ENCODE peak calls at places on chromosomes 5 and 9, in seven cellular contexts. E is body of pancreas, P is GM23338, I is endodermal cell, T is stomach, O is dorsolateral prefrontal cortex, V is HCT116. W is an unnamed sample. For H3K27me3, the result is how much of the 10 kb centered on the place peaks cover.

GRCh38 chr5:149062371-149063016 is 368 bp downstream of the SH3TC2 start:
- DNase-seq in V (peak), P (no peak), O (no peak), E (no peak), I (peak), T (no peak), W (no peak)

GRCh38 chr5:6510132-6510531 is 61.5 kb downstream of the UBE2QL1 start:
- DNase-seq in E (no peak), I (peak), T (no peak), O (no peak), V (no peak), P (no peak), W (no peak)

GRCh38 chr9:93808115-93809029 is 146.8 kb downstream of the BARX1 start:
- DNase-seq in P (no peak), O (no peak), T (no peak), E (no peak), I (no peak), V (no peak), W (no peak)

GRCh38 chr9:134778841-134779411 is 101.7 kb upstream of the FCN2 start:
- DNase-seq in O (no peak), V (peak), I (peak), T (peak), E (peak), P (peak), W (peak)

GRCh38 chr9:5569357-5569756 is 59.0 kb downstream of the PDCD1LG2 start:
- DNase-seq in T (no peak), V (no peak), E (no peak), P (no peak), O (no peak), I (no peak), W (no peak)

GRCh38 chr9:16266648-16267276 is 603.7 kb downstream of the BNC2 start:
- DNase-seq in P (peak), V (no peak), E (no peak), T (no peak), I (peak), O (no peak), W (no peak)

GRCh38 chr9:110479481-110479880 is 100.1 kb downstream of the SVEP1 start:
- DNase-seq in T (no peak), P (no peak), V (no peak), O (no peak), E (no peak), I (no peak), W (no peak)

GRCh38 chr5:81212211-81212687 is 20.9 kb upstream of the CKMT2 start:
- DNase-seq in T (peak), P (no peak), V (no peak), O (no peak), E (peak), I (no peak), W (no peak)

GRCh38 chr9:137813651-137814415 is 63.7 kb upstream of the CACNA1B start:
- DNase-seq in P (no peak), V (no peak), I (no peak), O (no peak), T (no peak), E (no peak), W (no peak)

GRCh38 chr5:181232593-181232992 is 9.5 kb downstream of the TRIM41 start:
- DNase-seq in T (no peak), P (no peak), I (no peak), E (no peak), O (no peak), V (no peak), W (no peak)

GRCh38 chr5:1668141-1668721 is 131.4 kb downstream of the MRPL36 start:
- DNase-seq in I (peak), V (no peak), T (no peak), E (peak), P (peak), O (peak), W (peak)

GRCh38 chr5:152584103-152584502 is 179.0 kb upstream of the NMUR2 start:
- DNase-seq in I (no peak), V (no peak), O (peak), E (no peak), T (no peak), P (no peak), W (no peak)

GRCh38 chr9:75235632-75236031 is 147.3 kb downstream of the OSTF1 start:
- DNase-seq in P (peak), O (no peak), T (peak), I (no peak), V (no peak), E (peak), W (no peak)

GRCh38 chr5:10590226-10591047 is 26.6 kb downstream of the ANKRD33B start:
- DNase-seq in V (no peak), I (peak), E (no peak), O (peak), T (no peak), P (peak), W (no peak)

GRCh38 chr5:79346420-79346824 is 110.5 kb downstream of the JMY start:
- DNase-seq in E (no peak), P (no peak), I (no peak), T (no peak), V (peak), O (no peak), W (no peak)

GRCh38 chr5:176157656-176158055 is 80.6 kb upstream of the SIMC1 start:
- DNase-seq in P (no peak), I (no peak), O (no peak), T (no peak), E (no peak), V (no peak), W (no peak)

GRCh38 chr5:154712518-154713437 is 42.4 kb upstream of the LARP1 start:
- DNase-seq in V (peak), I (peak), O (no peak), T (peak), P (peak), E (peak), W (no peak)

GRCh38 chr9:133333566-133333965 is 2.4 kb downstream of the SURF6 start:
- DNase-seq in O (no peak), T (no peak), I (no peak), V (no peak), E (no peak), P (no peak), W (no peak)

GRCh38 chr5:149748471-149749094 is 18.5 kb downstream of the PPARGC1B start:
- DNase-seq in T (no peak), V (no peak), P (no peak), E (no peak), I (no peak), O (no peak), W (no peak)

GRCh38 chr9:29211681-29212589 is 1638.7 kb upstream of the C9orf72 start:
- DNase-seq in P (peak), T (peak), V (no peak), E (peak), O (no peak), I (peak), W (peak)

GRCh38 chr9:92961627-92962302 is 14.4 kb downstream of the FGD3 start:
- DNase-seq in V (no peak), O (no peak), I (peak), E (no peak), P (no peak), T (peak), W (no peak)

GRCh38 chr5:96425436-96425835 is 7.6 kb downstream of the PCSK1 start:
- DNase-seq in P (no peak), O (no peak), E (no peak), T (no peak), I (no peak), V (no peak), W (no peak)

GRCh38 chr5:34609951-34610431 is 46.1 kb upstream of the RAI14 start:
- DNase-seq in T (no peak), V (no peak), I (peak), O (no peak), P (peak), E (no peak), W (no peak)

GRCh38 chr9:123787411-123787810 is 142.5 kb downstream of the DENND1A start:
- DNase-seq in P (no peak), I (no peak), T (no peak), O (no peak), E (no peak), V (no peak), W (no peak)

GRCh38 chr5:135206862-135207261 is 172.8 kb upstream of the PITX1 start:
- DNase-seq in P (no peak), O (no peak), I (peak), T (no peak), E (no peak), V (no peak), W (peak)

GRCh38 chr5:135209495-135209837 is 175.4 kb upstream of the PITX1 start:
- DNase-seq in V (no peak), O (no peak), T (peak), E (no peak), I (peak), P (no peak), W (peak)

GRCh38 chr5:135207866-135208265 is 173.8 kb upstream of the PITX1 start:
- DNase-seq in V (no peak), I (peak), E (no peak), P (no peak), O (no peak), T (no peak), W (peak)

GRCh38 chr5:135210286-135211055 is 176.4 kb upstream of the PITX1 start:
- DNase-seq in V (no peak), I (peak), P (no peak), T (peak), O (no peak), E (no peak), W (peak)

GRCh38 chr5:135208555-135209494 is 174.8 kb upstream of the PITX1 start:
- DNase-seq in O (no peak), V (peak), E (no peak), I (peak), P (peak), T (peak), W (peak)
- H3K27me3 ChIP-seq in O (under half), V (under half), E (under half), I (under half), P (under half), T (under half), W (under half)

GRCh38 chr5:28903643-28904042 is 1865.3 kb upstream of the CDH9 start:
- DNase-seq in E (no peak), I (no peak), P (no peak), V (no peak), T (no peak), O (no peak), W (no peak)
- TF ChIP-seq CTCF in E (no peak), I (no peak), P (no peak), V (no peak), T (no peak), O (no peak), W (no peak)

GRCh38 chr5:157025093-157025698 is 33.7 kb downstream of the HAVCR1 start:
- DNase-seq in V (no peak), I (no peak), P (no peak), T (peak), O (no peak), E (peak), W (no peak)

GRCh38 chr5:157022002-157022401 is 36.9 kb downstream of the HAVCR1 start:
- DNase-seq in P (no peak), T (no peak), O (no peak), V (no peak), E (no peak), I (no peak), W (no peak)

GRCh38 chr5:157024213-157024959 is 34.5 kb downstream of the HAVCR1 start:
- DNase-seq in V (no peak), T (no peak), O (no peak), P (no peak), E (no peak), I (no peak), W (no peak)

GRCh38 chr5:157020508-157021213 is 38.3 kb downstream of the HAVCR1 start:
- DNase-seq in T (no peak), P (no peak), O (no peak), I (no peak), V (no peak), E (no peak), W (no peak)

DNA sequence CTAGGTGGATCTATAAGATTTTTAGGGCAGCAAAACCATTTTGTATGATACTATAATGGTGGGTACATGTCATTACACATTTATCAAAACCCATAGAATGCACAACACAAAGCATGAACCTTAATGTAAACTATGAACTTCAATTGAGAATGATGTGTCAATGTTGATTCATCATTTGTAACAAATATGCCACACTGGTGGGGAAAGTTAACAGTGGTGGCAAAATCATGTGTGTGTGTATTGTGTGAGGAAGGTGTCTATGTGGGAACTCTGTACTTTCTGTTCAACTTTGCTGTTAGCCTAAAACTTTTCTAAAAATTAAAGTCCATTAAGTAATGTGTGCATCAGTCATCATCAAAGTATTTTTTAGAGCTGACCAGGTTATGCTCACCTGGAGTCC is 38.9 kb downstream of the HAVCR1 start:
- DNase-seq in E (no peak), I (no peak), O (no peak), P (no peak), T (no peak), V (no peak), W (no peak)
- H3K4me3 ChIP-seq in E (no peak), I (no peak), O (no peak), P (no peak), T (no peak), V (no peak), W (no peak)

DNA sequence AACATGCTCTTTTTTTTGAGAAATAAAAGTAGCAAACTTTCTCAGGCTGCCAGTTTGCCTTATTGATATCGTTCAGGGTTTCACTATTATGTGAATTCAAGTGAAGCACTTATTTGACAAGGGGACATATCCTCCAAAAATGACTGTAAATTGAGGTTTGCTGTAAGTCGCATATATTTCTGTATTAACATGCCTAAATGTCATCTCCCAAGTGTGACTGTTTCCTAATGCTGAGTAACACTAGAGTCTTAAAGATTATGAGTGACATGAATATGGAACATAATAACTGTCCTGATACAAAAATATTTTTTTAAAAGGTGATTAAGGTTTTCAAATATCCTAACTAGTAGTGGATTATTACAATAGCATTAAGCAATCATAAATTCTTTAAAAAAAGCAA is 3.7 kb downstream of the NFIB start:
- DNase-seq in T (no peak), E (no peak), V (no peak), P (no peak), O (no peak), I (no peak), W (no peak)
- H3K27me3 ChIP-seq in T (under half), E (under half), V (under half), P (under half), O (under half), I (under half), W (under half)

DNA sequence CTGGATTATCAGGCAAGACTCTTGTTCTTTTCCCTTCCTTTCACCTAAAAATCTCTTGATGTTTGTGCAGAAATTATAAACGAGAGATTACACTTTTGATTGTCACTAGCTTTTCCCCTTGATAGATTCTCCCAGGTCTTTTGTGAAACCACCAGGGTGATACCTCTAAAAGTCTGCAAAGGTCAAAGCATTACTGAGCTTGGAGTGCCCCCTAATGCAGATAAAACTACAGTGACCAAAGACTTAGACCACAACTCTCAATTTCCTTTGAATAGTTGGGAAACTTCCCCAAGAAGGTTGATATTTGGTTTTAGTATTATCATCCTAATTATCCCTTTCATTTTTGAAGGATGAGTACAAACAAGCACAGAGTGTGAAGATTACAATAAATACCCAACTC is 173.1 kb downstream of the CYLC2 start:
- DNase-seq in O (no peak), E (no peak), P (no peak), T (no peak), V (no peak), I (no peak), W (no peak)
- TF ChIP-seq CTCF in O (no peak), E (no peak), P (no peak), T (no peak), V (no peak), I (peak), W (no peak)

DNA sequence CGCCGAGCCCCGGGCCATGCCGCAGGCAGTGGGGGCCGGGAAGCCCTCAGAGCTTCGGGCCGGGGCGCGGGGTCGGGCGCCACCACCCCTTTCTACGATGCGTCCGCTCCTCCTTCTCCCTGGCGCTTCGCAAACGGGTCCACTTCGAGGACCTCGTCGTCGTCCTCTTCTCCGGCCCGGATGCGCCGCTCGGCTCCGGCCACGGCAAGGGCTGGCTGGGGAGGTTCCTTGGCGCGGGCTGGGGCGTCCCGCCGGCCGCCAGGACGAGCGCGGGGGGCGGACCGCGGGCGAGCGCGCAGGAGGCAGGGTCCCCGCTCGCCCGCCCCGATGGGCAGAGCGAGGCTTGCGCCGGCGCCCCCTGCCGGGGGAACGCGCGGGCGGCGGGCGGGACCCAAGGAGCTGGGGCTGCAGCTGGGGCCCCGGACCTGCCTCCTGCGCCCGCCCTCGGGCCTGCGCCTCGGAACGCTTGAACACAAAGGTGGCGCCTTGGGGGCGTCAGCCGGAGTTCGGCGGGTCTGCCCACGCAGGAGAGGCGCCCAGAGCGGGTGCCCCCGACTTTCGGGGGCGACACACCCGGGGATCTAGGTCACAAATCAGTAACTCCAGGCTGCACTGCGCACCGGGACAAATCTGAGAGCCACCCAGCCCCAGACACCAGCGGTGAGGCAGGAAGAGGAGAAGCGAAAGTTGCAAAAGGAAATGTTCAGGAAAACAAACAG is at the start of gene ROR2:
- DNase-seq in O (no peak), P (peak), V (peak), E (peak), T (peak), I (peak), W (peak)
- H3K4me3 ChIP-seq in O (peak), P (peak), V (peak), E (peak), T (peak), I (peak), W (peak)

DNA sequence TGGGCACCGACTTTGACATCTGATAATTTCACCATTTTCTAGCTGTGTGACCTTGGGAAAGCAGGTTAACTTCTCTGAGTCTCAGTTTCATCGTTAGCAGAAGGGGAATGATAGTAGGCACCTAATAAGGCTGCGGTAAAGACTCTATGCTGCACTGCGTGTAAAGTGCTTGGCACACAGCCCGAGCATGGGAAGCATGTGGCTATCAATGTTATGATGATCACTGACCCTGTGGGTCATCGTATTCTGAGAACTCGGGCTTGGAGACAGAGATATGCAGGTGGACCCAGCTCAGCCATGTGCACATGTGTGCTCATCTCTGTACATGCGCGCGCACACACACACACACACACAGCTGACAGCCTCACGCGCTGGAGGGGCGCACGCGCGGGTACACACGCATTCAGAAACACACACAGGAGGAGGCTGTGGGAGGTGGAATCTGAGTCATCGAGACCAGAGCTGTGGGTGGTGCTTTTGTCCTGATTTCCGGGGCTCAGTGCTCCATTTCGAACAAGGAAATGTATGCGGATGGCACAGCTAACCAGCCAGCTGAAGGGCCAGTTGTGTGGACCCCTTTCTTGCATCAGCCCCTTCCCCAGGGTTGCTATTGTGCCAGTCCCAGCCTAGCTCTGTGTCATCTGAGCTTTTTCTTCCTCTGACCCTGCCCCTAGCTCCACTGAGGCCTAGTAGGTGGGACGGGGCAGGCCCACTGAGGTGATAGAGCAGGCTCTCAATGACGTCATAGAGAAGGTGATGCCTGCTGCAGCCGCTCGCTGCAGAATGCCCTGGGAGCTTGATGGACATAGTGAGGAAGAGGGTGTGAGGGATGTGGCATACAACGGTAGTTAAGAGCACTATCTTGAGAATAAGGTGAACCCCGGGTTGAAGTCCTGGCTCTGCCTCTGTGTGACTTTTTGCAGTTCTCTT is 11.2 kb upstream of the ARAP3 start:
- DNase-seq in E (no peak), V (no peak), I (no peak), O (peak), T (no peak), P (peak), W (no peak)
- H3K27me3 ChIP-seq in E (under half), V (under half), I (half or more), O (under half), T (under half), P (under half), W (under half)